ENCODE peak calls at places on chromosomes 3 and 15, in seven cellular contexts. L, O, S, I, R, M and Q are unnamed samples.

GRCh38 chr3:72628065-72628464 is 220.2 kb downstream of the SHQ1 start:
- DNase-seq in L (no peak), I (no peak), S (no peak), R (no peak), M (peak), O (peak), Q (no peak)

GRCh38 chr3:30704931-30705890 is 98.8 kb downstream of the TGFBR2 start:
- DNase-seq in L (no peak), R (no peak), M (no peak), O (no peak), I (no peak), S (no peak), Q (no peak)

GRCh38 chr3:78825858-78826215 is 942.0 kb downstream of the ROBO1 start:
- DNase-seq in S (no peak), M (no peak), L (no peak), R (no peak), I (no peak), O (no peak), Q (no peak)

GRCh38 chr15:92638291-92638708 is 17.3 kb downstream of the FAM174B start:
- DNase-seq in O (peak), L (peak), R (no peak), S (peak), M (no peak), I (no peak), Q (no peak)

GRCh38 chr15:93219859-93220258 is 130.8 kb upstream of the RGMA start:
- DNase-seq in M (no peak), O (no peak), L (no peak), S (no peak), R (no peak), I (no peak), Q (no peak)

GRCh38 chr3:177812492-177812891 is 615.2 kb upstream of the TBL1XR1 start:
- DNase-seq in L (no peak), O (no peak), R (no peak), M (no peak), I (no peak), S (no peak), Q (no peak)

GRCh38 chr15:68387288-68388143 is 44.4 kb downstream of the ITGA11 start:
- DNase-seq in O (peak), L (peak), S (peak), M (no peak), R (no peak), I (peak), Q (peak)

GRCh38 chr3:4908769-4909156 is 70.5 kb upstream of the BHLHE40 start:
- DNase-seq in L (no peak), R (no peak), S (no peak), M (no peak), I (no peak), O (no peak), Q (no peak)

GRCh38 chr3:8537440-8537839 is 35.8 kb downstream of the LMCD1 start:
- DNase-seq in O (no peak), I (no peak), M (no peak), L (no peak), R (no peak), S (no peak), Q (no peak)

GRCh38 chr15:101596633-101597032 is 55.5 kb downstream of the TM2D3 start:
- DNase-seq in O (no peak), S (no peak), I (no peak), M (no peak), L (no peak), R (no peak), Q (no peak)

GRCh38 chr3:169454823-169455222 is 208.7 kb downstream of the MECOM start:
- DNase-seq in S (peak), L (no peak), O (no peak), R (no peak), I (no peak), M (no peak), Q (no peak)

GRCh38 chr15:57580866-57581265 is 10.8 kb upstream of the MYZAP start:
- DNase-seq in L (no peak), S (no peak), I (no peak), O (no peak), R (no peak), M (no peak), Q (no peak)

GRCh38 chr3:45507820-45508317 is 86.7 kb upstream of the LIMD1 start:
- DNase-seq in I (no peak), M (no peak), S (peak), R (peak), O (no peak), L (no peak), Q (no peak)

GRCh38 chr3:124352143-124352528 is 360.2 kb upstream of the ROPN1 start:
- DNase-seq in M (no peak), I (no peak), L (no peak), R (no peak), O (no peak), S (no peak), Q (no peak)

GRCh38 chr3:124627501-124627908 is 102.7 kb upstream of the UMPS start:
- DNase-seq in M (no peak), S (peak), O (no peak), R (no peak), L (peak), I (no peak), Q (no peak)

GRCh38 chr15:73821181-73821580 is 52.2 kb upstream of the TBC1D21 start:
- DNase-seq in S (no peak), I (no peak), R (no peak), O (no peak), L (no peak), M (no peak), Q (no peak)

GRCh38 chr3:43559961-43560360 is 61.9 kb downstream of the ANO10 start:
- DNase-seq in M (no peak), O (no peak), L (no peak), S (peak), R (no peak), I (no peak), Q (no peak)

GRCh38 chr3:45819543-45819942 is 22.4 kb downstream of the LZTFL1 start:
- DNase-seq in O (no peak), M (no peak), R (no peak), S (peak), I (no peak), L (no peak), Q (no peak)

GRCh38 chr3:172280406-172281051 is 167.7 kb downstream of the GHSR start:
- DNase-seq in O (no peak), M (no peak), R (no peak), L (no peak), S (peak), I (no peak), Q (no peak)

GRCh38 chr15:69408841-69409240 is 5.3 kb upstream of the KIF23 start:
- DNase-seq in I (no peak), S (no peak), L (no peak), R (no peak), M (no peak), O (no peak), Q (no peak)

GRCh38 chr15:69412274-69412673 is 1.9 kb upstream of the KIF23 start:
- DNase-seq in M (no peak), R (no peak), I (no peak), S (no peak), L (no peak), O (no peak), Q (no peak)

GRCh38 chr15:69412701-69413100 is 1.4 kb upstream of the KIF23 start:
- DNase-seq in I (no peak), O (no peak), L (no peak), M (no peak), S (no peak), R (no peak), Q (no peak)

GRCh38 chr15:69407719-69408400 is 6.3 kb upstream of the KIF23 start:
- DNase-seq in M (no peak), S (no peak), I (no peak), L (no peak), R (no peak), O (no peak), Q (no peak)

GRCh38 chr15:69410290-69410874 is 3.8 kb upstream of the KIF23 start:
- DNase-seq in M (no peak), S (peak), L (no peak), R (no peak), I (no peak), O (no peak), Q (no peak)
- TF ChIP-seq CTCF in M (no peak), S (peak), L (no peak), R (no peak), I (no peak), O (no peak), Q (no peak)

DNA sequence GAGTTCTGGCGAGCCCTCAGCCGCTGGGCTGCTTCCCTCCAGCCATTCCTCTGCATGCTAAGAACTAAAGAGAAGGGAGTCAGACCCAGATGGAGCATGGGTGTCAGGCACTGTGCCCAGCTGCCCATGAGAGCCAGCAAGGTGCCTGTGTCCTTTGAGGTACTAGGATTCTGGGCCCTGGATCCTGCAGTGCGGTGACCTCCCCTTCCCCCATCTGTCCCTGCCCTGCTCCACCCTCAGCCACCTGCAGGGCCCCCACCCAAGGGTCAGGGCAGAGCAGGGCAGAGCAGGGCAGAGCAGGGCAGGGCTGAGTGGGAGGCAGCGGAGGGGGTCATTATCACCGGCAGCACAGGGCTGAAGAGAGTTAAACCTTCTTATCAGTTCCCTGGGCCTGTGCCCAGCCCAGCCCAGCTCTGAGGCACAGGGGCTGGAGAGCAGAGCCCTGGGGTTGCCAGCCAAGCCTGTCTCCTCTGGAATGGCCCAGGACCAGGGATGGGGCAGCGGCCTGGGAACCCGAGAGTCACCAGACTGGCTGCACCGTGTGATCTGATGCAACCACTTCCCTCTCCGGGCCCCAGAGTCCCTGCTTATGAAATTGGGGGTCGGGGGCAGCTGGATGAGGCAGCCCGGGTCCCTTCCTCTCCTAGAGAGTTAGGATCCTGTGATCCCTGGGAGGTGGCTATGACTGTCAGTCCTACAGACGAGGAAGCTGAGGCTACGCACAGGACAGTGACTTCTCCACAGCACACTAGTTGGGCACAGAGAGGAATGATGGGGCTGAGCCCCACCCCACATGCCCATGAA is 17.3 kb downstream of the ZDHHC19 start:
- DNase-seq in M (no peak), L (peak), I (no peak), R (peak), O (no peak), S (no peak), Q (no peak)
- TF ChIP-seq POLR2A in M (no peak), L (no peak), I (no peak), R (no peak), O (no peak), S (no peak), Q (no peak)

DNA sequence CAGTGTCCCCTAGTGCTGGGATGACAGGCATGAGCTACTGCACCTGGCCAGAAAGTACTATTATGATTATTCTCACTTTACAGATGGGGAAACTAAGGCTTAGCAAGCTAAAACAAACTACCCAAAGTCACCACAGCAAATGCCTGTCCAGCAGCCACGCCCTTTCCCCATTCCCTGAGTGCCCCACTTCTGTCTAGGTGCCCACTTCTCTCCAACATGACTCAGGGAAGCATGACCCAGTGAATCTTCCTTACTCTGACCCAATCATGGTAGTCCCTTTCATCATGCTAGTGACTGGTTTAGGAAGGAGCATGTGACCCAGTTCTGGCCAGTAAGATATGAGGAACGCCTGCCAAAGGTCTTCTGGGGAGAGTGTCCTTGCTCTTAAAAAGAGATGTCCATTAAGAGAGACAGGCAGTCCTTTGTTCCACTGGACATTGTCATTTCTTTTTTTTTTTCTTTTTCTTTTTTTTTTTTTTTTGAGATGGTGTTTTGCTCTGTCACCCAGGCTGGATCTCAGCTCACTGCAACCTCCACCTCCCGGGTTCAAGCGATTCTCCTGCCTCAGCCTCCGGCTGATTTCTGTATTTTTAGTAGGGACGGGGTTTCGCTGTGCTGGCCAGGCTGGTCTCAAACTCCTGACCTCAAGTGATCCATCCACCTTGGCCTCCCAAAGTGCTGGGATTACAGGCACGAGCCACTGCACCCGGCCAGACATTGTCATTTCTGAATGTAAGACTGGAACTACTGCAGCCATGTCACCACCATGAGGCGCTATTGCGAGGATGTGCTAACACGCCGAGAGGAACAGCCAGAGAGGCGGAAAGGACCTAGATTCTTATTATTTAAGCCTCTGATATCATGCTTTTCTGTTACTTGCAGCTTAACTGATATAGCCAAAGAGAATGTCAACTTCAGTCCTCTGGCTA is 19.8 kb downstream of the MEGF11 start:
- DNase-seq in S (no peak), R (peak), L (no peak), I (no peak), M (no peak), O (no peak), Q (no peak)
- TF ChIP-seq CTCF in S (no peak), R (peak), L (no peak), I (no peak), M (no peak), O (no peak), Q (no peak)

GRCh38 chr3:58670506-58671125 is 4.0 kb upstream of the FAM3D start:
- DNase-seq in O (peak), I (no peak), M (no peak), R (no peak), S (no peak), L (no peak), Q (peak)
- TF ChIP-seq POLR2A in O (no peak), I (no peak), M (no peak), R (no peak), S (no peak), L (no peak), Q (no peak)

GRCh38 chr3:28008235-28008634 is 233.2 kb upstream of the CMC1 start:
- DNase-seq in I (no peak), R (no peak), L (no peak), S (no peak), M (no peak), O (no peak), Q (no peak)
- TF ChIP-seq CTCF in I (no peak), R (no peak), L (no peak), S (no peak), M (no peak), O (no peak), Q (no peak)

GRCh38 chr3:194133661-194134230 is 2.2 kb upstream of the HES1 start:
- DNase-seq in S (peak), M (no peak), L (peak), I (peak), O (peak), R (peak), Q (no peak)
- TF ChIP-seq POLR2A in S (peak), M (no peak), L (no peak), I (no peak), O (no peak), R (peak), Q (no peak)

DNA sequence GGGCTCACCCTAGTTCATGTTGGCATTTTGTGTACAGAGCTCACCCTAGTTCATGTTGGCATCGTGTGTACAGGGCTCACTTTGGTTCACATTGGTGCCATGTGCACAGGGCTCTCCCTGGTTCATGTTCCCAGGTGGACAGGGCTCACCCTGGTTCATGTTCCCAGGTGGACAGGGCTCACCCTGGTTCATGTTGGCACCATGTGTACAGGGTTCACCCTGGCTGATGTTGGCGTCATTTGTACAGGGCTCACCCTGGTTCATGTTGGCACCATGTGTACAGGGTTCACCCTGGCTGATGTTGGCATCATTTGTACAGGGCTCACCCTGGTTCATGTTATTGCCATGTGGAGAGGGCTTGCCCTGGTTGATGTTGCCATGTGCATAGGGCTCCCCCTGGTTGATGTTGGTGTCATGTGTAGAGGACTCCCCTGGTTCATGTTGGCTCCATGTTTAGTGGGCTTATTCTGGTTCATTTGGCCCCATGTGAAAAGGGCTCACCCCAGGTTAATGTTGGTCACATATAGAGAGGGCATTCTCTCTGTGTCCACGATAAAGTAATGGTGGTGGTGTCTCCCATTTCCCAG is 31.7 kb upstream of the NR2C2 start:
- DNase-seq in L (peak), R (no peak), M (no peak), I (no peak), S (no peak), O (no peak), Q (no peak)
- TF ChIP-seq CTCF in L (no peak), R (peak), M (no peak), I (no peak), S (no peak), O (no peak), Q (no peak)

GRCh38 chr3:87333393-87333892 is 57.1 kb upstream of the POU1F1 start:
- DNase-seq in M (no peak), L (no peak), S (peak), O (no peak), R (no peak), I (no peak), Q (no peak)
- TF ChIP-seq POLR2A in M (no peak), L (no peak), S (no peak), O (no peak), R (no peak), I (no peak), Q (no peak)

GRCh38 chr15:85010472-85011209 is 29.0 kb downstream of the PDE8A start:
- DNase-seq in R (peak), L (no peak), S (no peak), I (no peak), O (no peak), M (no peak), Q (no peak)
- TF ChIP-seq CTCF in R (peak), L (no peak), S (no peak), I (no peak), O (no peak), M (peak), Q (no peak)